ENCODE peak calls at places on chromosomes 5 and 9, in five cellular contexts. K, D, R, Z and U are unnamed samples. For H3K27me3, the result is how much of the 10 kb centered on the place peaks cover.

GRCh38 chr5:41925555-41925946 is 470 bp downstream of the FBXO4 start:
- DNase-seq in K (peak), D (peak), R (peak), Z (peak), U (no peak)

GRCh38 chr9:131651599-131651998 is 88.3 kb downstream of the RAPGEF1 start:
- DNase-seq in K (no peak), D (no peak), R (no peak), Z (no peak), U (no peak)

GRCh38 chr9:18507151-18507550 is 33.2 kb downstream of the ADAMTSL1 start:
- DNase-seq in K (no peak), D (no peak), R (no peak), Z (no peak), U (no peak)

GRCh38 chr5:148382961-148383360 is 797 bp upstream of the FBXO38 start:
- DNase-seq in K (no peak), D (no peak), R (no peak), Z (no peak), U (no peak)

GRCh38 chr5:179261301-179262125 is 83.7 kb downstream of the ADAMTS2 start:
- DNase-seq in K (no peak), D (peak), R (no peak), Z (peak), U (peak)

GRCh38 chr5:74766348-74766886 is 500 bp downstream of the GFM2 start:
- DNase-seq in K (no peak), D (no peak), R (no peak), Z (peak), U (no peak)

GRCh38 chr5:172667786-172668735 is 27.0 kb downstream of the NEURL1B start:
- DNase-seq in K (no peak), D (peak), R (no peak), Z (no peak), U (no peak)

GRCh38 chr5:72661405-72661804 is 154.2 kb upstream of the ZNF366 start:
- DNase-seq in K (no peak), D (no peak), R (no peak), Z (no peak), U (no peak)

GRCh38 chr5:174575043-174575442 is 149.3 kb upstream of the MSX2 start:
- DNase-seq in K (no peak), D (no peak), R (no peak), Z (no peak), U (no peak)

GRCh38 chr5:158398360-158399201 is 539.6 kb upstream of the CLINT1 start:
- DNase-seq in K (no peak), D (no peak), R (no peak), Z (no peak), U (no peak)

GRCh38 chr9:91746904-91747303 is 203.1 kb downstream of the ROR2 start:
- DNase-seq in K (no peak), D (no peak), R (no peak), Z (no peak), U (no peak)

GRCh38 chr9:133135193-133135745 is 14.2 kb upstream of the RALGDS start:
- DNase-seq in K (peak), D (peak), R (peak), Z (no peak), U (peak)

GRCh38 chr9:91182831-91183230 is 178.9 kb downstream of the AUH start:
- DNase-seq in K (no peak), D (no peak), R (no peak), Z (no peak), U (no peak)

GRCh38 chr5:97009212-97009898 is 73.5 kb downstream of the LNPEP start:
- DNase-seq in K (no peak), D (no peak), R (no peak), Z (no peak), U (no peak)

GRCh38 chr5:61809651-61810050 is 477.6 kb downstream of the ZSWIM6 start:
- DNase-seq in K (no peak), D (no peak), R (no peak), Z (no peak), U (no peak)

GRCh38 chr5:115069087-115069968 is 100.4 kb downstream of the TRIM36 start:
- DNase-seq in K (peak), D (no peak), R (no peak), Z (peak), U (no peak)

GRCh38 chr9:115923410-115923809 is 230.2 kb upstream of the PAPPA start:
- DNase-seq in K (no peak), D (no peak), R (no peak), Z (no peak), U (no peak)

GRCh38 chr5:74272019-74272775 is 368.3 kb downstream of the ENC1 start:
- DNase-seq in K (no peak), D (no peak), R (no peak), Z (peak), U (no peak)

GRCh38 chr9:6068983-6069382 is 53.6 kb upstream of the RANBP6 start:
- DNase-seq in K (no peak), D (no peak), R (no peak), Z (no peak), U (no peak)

GRCh38 chr5:10507575-10508024 is 56.3 kb upstream of the ANKRD33B start:
- DNase-seq in K (no peak), D (no peak), R (no peak), Z (no peak), U (no peak)

GRCh38 chr9:113428062-113428600 is 17.6 kb downstream of the C9orf43 start:
- DNase-seq in K (no peak), D (no peak), R (no peak), Z (no peak), U (no peak)

GRCh38 chr5:2998106-2998505 is 246.6 kb upstream of the IRX2 start:
- DNase-seq in K (no peak), D (no peak), R (no peak), Z (no peak), U (no peak)

GRCh38 chr5:80437326-80437725 is 29.5 kb downstream of the ZFYVE16 start:
- DNase-seq in K (no peak), D (no peak), R (no peak), Z (no peak), U (no peak)

GRCh38 chr9:95383198-95383673 is 65.7 kb upstream of the FANCC start:
- DNase-seq in K (no peak), D (no peak), R (no peak), Z (no peak), U (no peak)

GRCh38 chr5:124235576-124235975 is 510.9 kb downstream of the ZNF608 start:
- DNase-seq in K (no peak), D (no peak), R (no peak), Z (no peak), U (no peak)

GRCh38 chr9:125705893-125706292 is 1.1 kb downstream of the MAPKAP1 start:
- DNase-seq in K (no peak), D (no peak), R (no peak), Z (no peak), U (no peak)
- H3K27ac ChIP-seq in K (no peak), D (no peak), R (no peak), Z (no peak), U (no peak)

GRCh38 chr5:176737746-176738699 is 72.3 kb upstream of the UNC5A start:
- DNase-seq in K (no peak), D (peak), R (no peak), Z (no peak), U (peak)
- H3K27me3 ChIP-seq in K (under half), D (under half), R (under half), Z (under half), U (under half)

GRCh38 chr5:88144219-88145040 is 124.2 kb downstream of the TMEM161B start:
- DNase-seq in K (no peak), D (no peak), R (no peak), Z (peak), U (peak)

GRCh38 chr5:88145205-88145602 is 123.4 kb downstream of the TMEM161B start:
- DNase-seq in K (no peak), D (no peak), R (no peak), Z (peak), U (peak)

GRCh38 chr5:88143693-88144218 is 124.9 kb downstream of the TMEM161B start:
- DNase-seq in K (no peak), D (no peak), R (no peak), Z (peak), U (no peak)

GRCh38 chr5:88142801-88143692 is 125.6 kb downstream of the TMEM161B start:
- DNase-seq in K (peak), D (peak), R (peak), Z (peak), U (peak)

GRCh38 chr5:88145603-88146467 is 122.8 kb downstream of the TMEM161B start:
- DNase-seq in K (no peak), D (no peak), R (no peak), Z (peak), U (peak)
- H3K4me3 ChIP-seq in K (no peak), D (peak), R (peak), Z (no peak), U (no peak)

GRCh38 chr9:107213561-107214028 is 69.5 kb upstream of the RAD23B start:
- DNase-seq in K (no peak), D (no peak), R (no peak), Z (no peak), U (no peak)

GRCh38 chr9:107214915-107215314 is 68.2 kb upstream of the RAD23B start:
- DNase-seq in K (no peak), D (no peak), R (no peak), Z (no peak), U (no peak)

GRCh38 chr9:107214381-107214780 is 68.7 kb upstream of the RAD23B start:
- DNase-seq in K (no peak), D (no peak), R (no peak), Z (no peak), U (no peak)

GRCh38 chr9:107216331-107216730 is 66.7 kb upstream of the RAD23B start:
- DNase-seq in K (no peak), D (no peak), R (no peak), Z (no peak), U (no peak)

GRCh38 chr9:107215381-107215780 is 67.7 kb upstream of the RAD23B start:
- DNase-seq in K (no peak), D (no peak), R (no peak), Z (no peak), U (no peak)
- H3K27ac ChIP-seq in K (no peak), D (no peak), R (no peak), Z (no peak), U (no peak)

GRCh38 chr5:77958642-77959315 is 182.6 kb upstream of the TBCA start:
- DNase-seq in K (no peak), D (no peak), R (no peak), Z (no peak), U (no peak)
- H3K27me3 ChIP-seq in K (under half), D (under half), R (under half), Z (under half), U (under half)